ENCODE peak calls at places on chromosomes 6 and 20, in nine cellular contexts. One of them, this sample, is unnamed.

GRCh38 chr20:11585752-11586352 is 331.8 kb upstream of the BTBD3 start:
- DNase-seq in A549: peak
- DNase-seq in endothelial cell: no peak
- DNase-seq in choroid plexus epithelial cell: peak
- DNase-seq in nephron progenitor cell: no peak
- DNase-seq in natural killer cell: no peak
- DNase-seq in left ventricle myocardium inferior: no peak
- DNase-seq in AG04450: no peak
- DNase-seq in astrocyte of the spinal cord: peak
- DNase-seq in this sample: no peak

GRCh38 chr20:63782051-63782471 is 42.5 kb downstream of the SLC2A4RG start:
- DNase-seq in A549: no peak
- DNase-seq in endothelial cell: no peak
- DNase-seq in choroid plexus epithelial cell: no peak
- DNase-seq in nephron progenitor cell: no peak
- DNase-seq in natural killer cell: no peak
- DNase-seq in left ventricle myocardium inferior: no peak
- DNase-seq in AG04450: no peak
- DNase-seq in astrocyte of the spinal cord: no peak
- DNase-seq in this sample: no peak

GRCh38 chr20:58032599-58032998 is 195.9 kb downstream of the ANKRD60 start:
- DNase-seq in A549: no peak
- DNase-seq in endothelial cell: no peak
- DNase-seq in choroid plexus epithelial cell: no peak
- DNase-seq in nephron progenitor cell: no peak
- DNase-seq in natural killer cell: no peak
- DNase-seq in left ventricle myocardium inferior: no peak
- DNase-seq in AG04450: no peak
- DNase-seq in astrocyte of the spinal cord: no peak
- DNase-seq in this sample: no peak

GRCh38 chr6:116949964-116950363 is 72.9 kb downstream of the RFX6 start:
- DNase-seq in A549: no peak
- DNase-seq in endothelial cell: no peak
- DNase-seq in choroid plexus epithelial cell: no peak
- DNase-seq in nephron progenitor cell: no peak
- DNase-seq in natural killer cell: no peak
- DNase-seq in left ventricle myocardium inferior: no peak
- DNase-seq in AG04450: no peak
- DNase-seq in astrocyte of the spinal cord: no peak
- DNase-seq in this sample: no peak

GRCh38 chr6:136987526-136987925 is 57.2 kb downstream of the IL20RA start:
- DNase-seq in A549: no peak
- DNase-seq in endothelial cell: no peak
- DNase-seq in choroid plexus epithelial cell: no peak
- DNase-seq in nephron progenitor cell: no peak
- DNase-seq in natural killer cell: no peak
- DNase-seq in left ventricle myocardium inferior: no peak
- DNase-seq in AG04450: no peak
- DNase-seq in astrocyte of the spinal cord: no peak
- DNase-seq in this sample: no peak

GRCh38 chr20:64154590-64155257 is 9.5 kb upstream of the MYT1 start:
- DNase-seq in A549: no peak
- DNase-seq in endothelial cell: no peak
- DNase-seq in choroid plexus epithelial cell: no peak
- DNase-seq in nephron progenitor cell: no peak
- DNase-seq in natural killer cell: no peak
- DNase-seq in left ventricle myocardium inferior: no peak
- DNase-seq in AG04450: no peak
- DNase-seq in astrocyte of the spinal cord: no peak
- DNase-seq in this sample: no peak

GRCh38 chr6:37209461-37210205 is 39.7 kb downstream of the PIM1 start:
- DNase-seq in A549: no peak
- DNase-seq in endothelial cell: no peak
- DNase-seq in choroid plexus epithelial cell: no peak
- DNase-seq in nephron progenitor cell: no peak
- DNase-seq in natural killer cell: no peak
- DNase-seq in left ventricle myocardium inferior: no peak
- DNase-seq in AG04450: no peak
- DNase-seq in astrocyte of the spinal cord: no peak
- DNase-seq in this sample: no peak

GRCh38 chr20:52064936-52065335 is 126.6 kb downstream of the ZFP64 start:
- DNase-seq in A549: no peak
- DNase-seq in endothelial cell: no peak
- DNase-seq in choroid plexus epithelial cell: no peak
- DNase-seq in nephron progenitor cell: no peak
- DNase-seq in natural killer cell: no peak
- DNase-seq in left ventricle myocardium inferior: no peak
- DNase-seq in AG04450: no peak
- DNase-seq in astrocyte of the spinal cord: no peak
- DNase-seq in this sample: no peak

GRCh38 chr6:122789862-122790739 is 1.0 kb downstream of the SMPDL3A start:
- DNase-seq in A549: no peak
- DNase-seq in endothelial cell: no peak
- DNase-seq in choroid plexus epithelial cell: peak
- DNase-seq in nephron progenitor cell: peak
- DNase-seq in natural killer cell: no peak
- DNase-seq in left ventricle myocardium inferior: peak
- DNase-seq in AG04450: no peak
- DNase-seq in astrocyte of the spinal cord: peak
- DNase-seq in this sample: no peak

GRCh38 chr6:99384507-99384906 is 9.5 kb downstream of the COQ3 start:
- DNase-seq in A549: no peak
- DNase-seq in endothelial cell: no peak
- DNase-seq in choroid plexus epithelial cell: no peak
- DNase-seq in nephron progenitor cell: no peak
- DNase-seq in natural killer cell: no peak
- DNase-seq in left ventricle myocardium inferior: no peak
- DNase-seq in AG04450: peak
- DNase-seq in astrocyte of the spinal cord: no peak
- DNase-seq in this sample: no peak

GRCh38 chr20:38049800-38050199 is 16.3 kb downstream of the RPRD1B start:
- DNase-seq in A549: no peak
- DNase-seq in endothelial cell: no peak
- DNase-seq in choroid plexus epithelial cell: peak
- DNase-seq in nephron progenitor cell: no peak
- DNase-seq in natural killer cell: no peak
- DNase-seq in left ventricle myocardium inferior: no peak
- DNase-seq in AG04450: peak
- DNase-seq in astrocyte of the spinal cord: peak
- DNase-seq in this sample: peak

GRCh38 chr6:15153191-15153590 is 92.7 kb upstream of the JARID2 start:
- DNase-seq in A549: no peak
- DNase-seq in endothelial cell: no peak
- DNase-seq in choroid plexus epithelial cell: no peak
- DNase-seq in nephron progenitor cell: no peak
- DNase-seq in natural killer cell: no peak
- DNase-seq in left ventricle myocardium inferior: no peak
- DNase-seq in AG04450: no peak
- DNase-seq in astrocyte of the spinal cord: no peak
- DNase-seq in this sample: no peak

GRCh38 chr6:93437491-93437890 is 18.1 kb upstream of the EPHA7 start:
- DNase-seq in A549: no peak
- DNase-seq in endothelial cell: no peak
- DNase-seq in choroid plexus epithelial cell: no peak
- DNase-seq in nephron progenitor cell: no peak
- DNase-seq in natural killer cell: no peak
- DNase-seq in left ventricle myocardium inferior: no peak
- DNase-seq in AG04450: no peak
- DNase-seq in astrocyte of the spinal cord: no peak
- DNase-seq in this sample: no peak

GRCh38 chr6:2448826-2449571 is 203.6 kb upstream of the GMDS start:
- DNase-seq in A549: peak
- DNase-seq in endothelial cell: peak
- DNase-seq in choroid plexus epithelial cell: peak
- DNase-seq in nephron progenitor cell: peak
- DNase-seq in natural killer cell: no peak
- DNase-seq in left ventricle myocardium inferior: no peak
- DNase-seq in AG04450: peak
- DNase-seq in astrocyte of the spinal cord: peak
- DNase-seq in this sample: peak

GRCh38 chr20:49288784-49289696 is 11.2 kb upstream of the ZNFX1 start:
- DNase-seq in A549: no peak
- DNase-seq in endothelial cell: no peak
- DNase-seq in choroid plexus epithelial cell: no peak
- DNase-seq in nephron progenitor cell: no peak
- DNase-seq in natural killer cell: no peak
- DNase-seq in left ventricle myocardium inferior: no peak
- DNase-seq in AG04450: no peak
- DNase-seq in astrocyte of the spinal cord: no peak
- DNase-seq in this sample: no peak

GRCh38 chr20:37095108-37095608 is 639 bp downstream of the RBL1 start:
- DNase-seq in A549: peak
- DNase-seq in endothelial cell: no peak
- DNase-seq in choroid plexus epithelial cell: peak
- DNase-seq in nephron progenitor cell: peak
- DNase-seq in natural killer cell: no peak
- DNase-seq in left ventricle myocardium inferior: no peak
- DNase-seq in AG04450: no peak
- DNase-seq in astrocyte of the spinal cord: no peak
- DNase-seq in this sample: no peak

GRCh38 chr6:14381225-14381887 is 263.8 kb downstream of the CD83 start:
- DNase-seq in A549: no peak
- DNase-seq in endothelial cell: no peak
- DNase-seq in choroid plexus epithelial cell: no peak
- DNase-seq in nephron progenitor cell: no peak
- DNase-seq in natural killer cell: no peak
- DNase-seq in left ventricle myocardium inferior: no peak
- DNase-seq in AG04450: no peak
- DNase-seq in astrocyte of the spinal cord: no peak
- DNase-seq in this sample: no peak

GRCh38 chr20:45322952-45323383 is 14.9 kb upstream of the MATN4 start:
- DNase-seq in A549: peak
- DNase-seq in endothelial cell: no peak
- DNase-seq in choroid plexus epithelial cell: peak
- DNase-seq in nephron progenitor cell: no peak
- DNase-seq in natural killer cell: no peak
- DNase-seq in left ventricle myocardium inferior: peak
- DNase-seq in AG04450: no peak
- DNase-seq in astrocyte of the spinal cord: no peak
- DNase-seq in this sample: no peak
- TF ChIP-seq CTCF in A549: peak
- TF ChIP-seq CTCF in endothelial cell: no peak
- TF ChIP-seq CTCF in choroid plexus epithelial cell: peak
- TF ChIP-seq CTCF in nephron progenitor cell: no peak
- TF ChIP-seq CTCF in natural killer cell: no peak
- TF ChIP-seq CTCF in left ventricle myocardium inferior: peak
- TF ChIP-seq CTCF in AG04450: no peak
- TF ChIP-seq CTCF in astrocyte of the spinal cord: peak
- TF ChIP-seq CTCF in this sample: no peak

GRCh38 chr6:41302638-41303037 is 16.2 kb upstream of the TREM1 start:
- DNase-seq in A549: no peak
- DNase-seq in endothelial cell: no peak
- DNase-seq in choroid plexus epithelial cell: no peak
- DNase-seq in nephron progenitor cell: no peak
- DNase-seq in natural killer cell: no peak
- DNase-seq in left ventricle myocardium inferior: no peak
- DNase-seq in AG04450: no peak
- DNase-seq in astrocyte of the spinal cord: no peak
- DNase-seq in this sample: no peak

GRCh38 chr6:41306187-41306854 is 19.8 kb upstream of the TREM1 start:
- DNase-seq in A549: peak
- DNase-seq in endothelial cell: peak
- DNase-seq in choroid plexus epithelial cell: peak
- DNase-seq in nephron progenitor cell: peak
- DNase-seq in natural killer cell: no peak
- DNase-seq in left ventricle myocardium inferior: no peak
- DNase-seq in AG04450: no peak
- DNase-seq in astrocyte of the spinal cord: peak
- DNase-seq in this sample: peak
- TF ChIP-seq CTCF in A549: peak
- TF ChIP-seq CTCF in endothelial cell: peak
- TF ChIP-seq CTCF in choroid plexus epithelial cell: peak
- TF ChIP-seq CTCF in nephron progenitor cell: peak
- TF ChIP-seq CTCF in natural killer cell: peak
- TF ChIP-seq CTCF in left ventricle myocardium inferior: peak
- TF ChIP-seq CTCF in AG04450: peak
- TF ChIP-seq CTCF in astrocyte of the spinal cord: peak
- TF ChIP-seq CTCF in this sample: peak

DNA sequence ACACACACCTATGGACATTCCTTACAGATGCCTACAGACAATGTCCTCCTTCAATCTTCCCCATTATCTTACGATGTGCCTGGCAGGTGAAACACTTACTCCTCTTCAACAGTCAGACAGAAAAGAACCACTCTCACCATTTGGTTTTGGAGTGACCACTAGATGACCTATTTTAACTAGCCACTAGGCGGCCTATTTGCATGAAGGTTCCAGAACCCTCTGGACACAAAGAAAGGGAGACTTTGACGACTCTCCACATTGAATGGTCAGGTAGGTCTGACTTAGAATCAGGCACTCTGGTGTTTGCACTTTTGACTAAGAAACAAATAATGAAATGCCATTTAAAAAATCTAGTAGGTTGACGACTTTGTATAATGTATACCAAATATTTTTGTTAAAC is 42.0 kb downstream of the PNLDC1 start:
- DNase-seq in A549: peak
- DNase-seq in endothelial cell: no peak
- DNase-seq in choroid plexus epithelial cell: peak
- DNase-seq in nephron progenitor cell: no peak
- DNase-seq in natural killer cell: no peak
- DNase-seq in left ventricle myocardium inferior: no peak
- DNase-seq in AG04450: no peak
- DNase-seq in astrocyte of the spinal cord: no peak
- DNase-seq in this sample: no peak
- TF ChIP-seq CTCF in A549: peak
- TF ChIP-seq CTCF in endothelial cell: peak
- TF ChIP-seq CTCF in choroid plexus epithelial cell: peak
- TF ChIP-seq CTCF in nephron progenitor cell: peak
- TF ChIP-seq CTCF in natural killer cell: no peak
- TF ChIP-seq CTCF in left ventricle myocardium inferior: peak
- TF ChIP-seq CTCF in AG04450: peak
- TF ChIP-seq CTCF in astrocyte of the spinal cord: peak
- TF ChIP-seq CTCF in this sample: peak

GRCh38 chr6:112296122-112296521 is 41.8 kb upstream of the LAMA4 start:
- DNase-seq in A549: peak
- DNase-seq in endothelial cell: peak
- DNase-seq in choroid plexus epithelial cell: peak
- DNase-seq in nephron progenitor cell: peak
- DNase-seq in natural killer cell: no peak
- DNase-seq in left ventricle myocardium inferior: no peak
- DNase-seq in AG04450: no peak
- DNase-seq in astrocyte of the spinal cord: peak
- DNase-seq in this sample: no peak
- TF ChIP-seq CTCF in A549: peak
- TF ChIP-seq CTCF in endothelial cell: no peak
- TF ChIP-seq CTCF in choroid plexus epithelial cell: peak
- TF ChIP-seq CTCF in nephron progenitor cell: peak
- TF ChIP-seq CTCF in natural killer cell: peak
- TF ChIP-seq CTCF in left ventricle myocardium inferior: peak
- TF ChIP-seq CTCF in AG04450: peak
- TF ChIP-seq CTCF in astrocyte of the spinal cord: peak
- TF ChIP-seq CTCF in this sample: peak

This sample was measured in AG09319.